ENCODE peak calls at places on chromosome 15, in ten cellular contexts. One of them, this sample, is unnamed.

GRCh38 chr15:43518073-43518761 is 809 bp downstream of the MAP1A start:
- DNase-seq in RWPE1: no peak
- DNase-seq in tibial nerve: no peak
- DNase-seq in epithelial cell of esophagus: peak
- DNase-seq in coronary artery: peak
- DNase-seq in testis: no peak
- DNase-seq in psoas muscle: no peak
- DNase-seq in neural crest cell: peak
- DNase-seq in pancreas: no peak
- DNase-seq in kidney: no peak
- DNase-seq in this sample: peak

GRCh38 chr15:60392986-60393811 is 4.6 kb downstream of the ANXA2 start:
- DNase-seq in pancreas: peak
- DNase-seq in kidney: peak
- DNase-seq in testis: peak
- DNase-seq in psoas muscle: peak
- DNase-seq in coronary artery: peak
- DNase-seq in epithelial cell of esophagus: peak
- DNase-seq in RWPE1: peak
- DNase-seq in neural crest cell: no peak
- DNase-seq in tibial nerve: peak
- DNase-seq in this sample: no peak

GRCh38 chr15:44023176-44023575 is 171.9 kb downstream of the FRMD5 start:
- DNase-seq in neural crest cell: no peak
- DNase-seq in epithelial cell of esophagus: no peak
- DNase-seq in testis: no peak
- DNase-seq in coronary artery: no peak
- DNase-seq in kidney: no peak
- DNase-seq in tibial nerve: no peak
- DNase-seq in pancreas: no peak
- DNase-seq in psoas muscle: no peak
- DNase-seq in RWPE1: no peak
- DNase-seq in this sample: no peak

GRCh38 chr15:25787855-25788521 is 75.1 kb downstream of the ATP10A start:
- DNase-seq in neural crest cell: no peak
- DNase-seq in epithelial cell of esophagus: peak
- DNase-seq in testis: no peak
- DNase-seq in psoas muscle: no peak
- DNase-seq in kidney: peak
- DNase-seq in RWPE1: no peak
- DNase-seq in tibial nerve: no peak
- DNase-seq in coronary artery: no peak
- DNase-seq in pancreas: no peak
- DNase-seq in this sample: no peak

GRCh38 chr15:52080031-52080430 is 32.5 kb downstream of the BCL2L10 start:
- DNase-seq in pancreas: no peak
- DNase-seq in RWPE1: peak
- DNase-seq in psoas muscle: no peak
- DNase-seq in neural crest cell: no peak
- DNase-seq in epithelial cell of esophagus: peak
- DNase-seq in coronary artery: no peak
- DNase-seq in kidney: no peak
- DNase-seq in testis: no peak
- DNase-seq in tibial nerve: no peak
- DNase-seq in this sample: no peak

GRCh38 chr15:51135276-51135675 is 40.6 kb upstream of the TNFAIP8L3 start:
- DNase-seq in psoas muscle: no peak
- DNase-seq in neural crest cell: no peak
- DNase-seq in kidney: no peak
- DNase-seq in pancreas: no peak
- DNase-seq in RWPE1: no peak
- DNase-seq in testis: no peak
- DNase-seq in epithelial cell of esophagus: peak
- DNase-seq in tibial nerve: no peak
- DNase-seq in coronary artery: no peak
- DNase-seq in this sample: no peak

GRCh38 chr15:20348291-20348899 is 193.2 kb downstream of the GOLGA6L6 start:
- DNase-seq in tibial nerve: no peak
- DNase-seq in epithelial cell of esophagus: no peak
- DNase-seq in pancreas: no peak
- DNase-seq in coronary artery: no peak
- DNase-seq in testis: no peak
- DNase-seq in neural crest cell: no peak
- DNase-seq in RWPE1: no peak
- DNase-seq in psoas muscle: no peak
- DNase-seq in kidney: no peak
- DNase-seq in this sample: no peak

GRCh38 chr15:75640483-75641175 is 605 bp upstream of the IMP3 start:
- DNase-seq in epithelial cell of esophagus: peak
- DNase-seq in pancreas: no peak
- DNase-seq in testis: peak
- DNase-seq in psoas muscle: no peak
- DNase-seq in tibial nerve: no peak
- DNase-seq in kidney: peak
- DNase-seq in coronary artery: no peak
- DNase-seq in neural crest cell: no peak
- DNase-seq in RWPE1: no peak
- DNase-seq in this sample: peak

GRCh38 chr15:95944856-95945255 is 385.6 kb upstream of the NR2F2 start:
- DNase-seq in pancreas: no peak
- DNase-seq in coronary artery: no peak
- DNase-seq in tibial nerve: no peak
- DNase-seq in testis: no peak
- DNase-seq in neural crest cell: no peak
- DNase-seq in kidney: no peak
- DNase-seq in RWPE1: no peak
- DNase-seq in psoas muscle: no peak
- DNase-seq in epithelial cell of esophagus: no peak
- DNase-seq in this sample: no peak

GRCh38 chr15:95948371-95948770 is 382.1 kb upstream of the NR2F2 start:
- DNase-seq in coronary artery: no peak
- DNase-seq in neural crest cell: no peak
- DNase-seq in epithelial cell of esophagus: no peak
- DNase-seq in testis: no peak
- DNase-seq in tibial nerve: no peak
- DNase-seq in kidney: no peak
- DNase-seq in pancreas: no peak
- DNase-seq in RWPE1: no peak
- DNase-seq in psoas muscle: no peak
- DNase-seq in this sample: no peak

GRCh38 chr15:95944193-95944592 is 386.3 kb upstream of the NR2F2 start:
- DNase-seq in RWPE1: no peak
- DNase-seq in neural crest cell: no peak
- DNase-seq in pancreas: no peak
- DNase-seq in kidney: no peak
- DNase-seq in coronary artery: no peak
- DNase-seq in testis: no peak
- DNase-seq in psoas muscle: no peak
- DNase-seq in epithelial cell of esophagus: no peak
- DNase-seq in tibial nerve: no peak
- DNase-seq in this sample: no peak

GRCh38 chr15:95946946-95947345 is 383.6 kb upstream of the NR2F2 start:
- DNase-seq in kidney: no peak
- DNase-seq in coronary artery: no peak
- DNase-seq in tibial nerve: no peak
- DNase-seq in pancreas: no peak
- DNase-seq in neural crest cell: no peak
- DNase-seq in RWPE1: no peak
- DNase-seq in epithelial cell of esophagus: no peak
- DNase-seq in testis: no peak
- DNase-seq in psoas muscle: no peak
- DNase-seq in this sample: no peak

DNA sequence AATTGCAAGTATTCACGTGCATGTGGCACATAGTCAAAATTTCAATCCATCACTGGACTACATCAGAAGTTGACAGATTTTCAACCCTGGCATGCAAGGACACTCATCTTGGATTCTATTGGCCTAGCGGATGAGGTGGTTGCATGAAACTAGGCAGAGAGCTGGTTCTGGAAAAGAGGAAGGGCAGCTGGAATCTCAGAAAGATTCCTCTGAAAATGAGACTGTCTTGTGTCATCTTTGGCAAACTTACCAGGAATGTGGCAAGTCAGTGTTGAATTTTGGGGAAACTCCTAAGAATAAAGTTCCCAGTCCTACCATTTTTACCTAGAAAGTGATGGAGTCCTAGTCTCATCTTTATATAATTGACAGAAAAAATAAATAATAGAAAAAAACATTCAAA is 384.3 kb upstream of the NR2F2 start:
- DNase-seq in pancreas: no peak
- DNase-seq in kidney: no peak
- DNase-seq in RWPE1: no peak
- DNase-seq in tibial nerve: no peak
- DNase-seq in testis: no peak
- DNase-seq in psoas muscle: no peak
- DNase-seq in neural crest cell: no peak
- DNase-seq in epithelial cell of esophagus: no peak
- DNase-seq in coronary artery: no peak
- DNase-seq in this sample: no peak
- TF ChIP-seq CTCF in pancreas: no peak
- TF ChIP-seq CTCF in kidney: no peak
- TF ChIP-seq CTCF in RWPE1: no peak
- TF ChIP-seq CTCF in tibial nerve: no peak
- TF ChIP-seq CTCF in testis: no peak
- TF ChIP-seq CTCF in psoas muscle: no peak
- TF ChIP-seq CTCF in neural crest cell: no peak
- TF ChIP-seq CTCF in epithelial cell of esophagus: no peak
- TF ChIP-seq CTCF in coronary artery: no peak
- TF ChIP-seq CTCF in this sample: no peak

GRCh38 chr15:58440922-58441321 is 9.1 kb downstream of the LIPC start:
- DNase-seq in coronary artery: peak
- DNase-seq in epithelial cell of esophagus: peak
- DNase-seq in tibial nerve: no peak
- DNase-seq in psoas muscle: no peak
- DNase-seq in testis: no peak
- DNase-seq in neural crest cell: no peak
- DNase-seq in RWPE1: peak
- DNase-seq in pancreas: peak
- DNase-seq in kidney: peak
- DNase-seq in this sample: no peak

GRCh38 chr15:58440181-58440910 is 8.6 kb downstream of the LIPC start:
- DNase-seq in psoas muscle: no peak
- DNase-seq in pancreas: peak
- DNase-seq in coronary artery: peak
- DNase-seq in testis: no peak
- DNase-seq in RWPE1: peak
- DNase-seq in epithelial cell of esophagus: peak
- DNase-seq in kidney: no peak
- DNase-seq in neural crest cell: no peak
- DNase-seq in tibial nerve: no peak
- DNase-seq in this sample: no peak

GRCh38 chr15:58438111-58438510 is 6.3 kb downstream of the LIPC start:
- DNase-seq in kidney: no peak
- DNase-seq in tibial nerve: no peak
- DNase-seq in neural crest cell: no peak
- DNase-seq in coronary artery: peak
- DNase-seq in RWPE1: no peak
- DNase-seq in pancreas: no peak
- DNase-seq in epithelial cell of esophagus: no peak
- DNase-seq in psoas muscle: no peak
- DNase-seq in testis: no peak
- DNase-seq in this sample: no peak

GRCh38 chr15:58437531-58438105 is 5.8 kb downstream of the LIPC start:
- DNase-seq in tibial nerve: no peak
- DNase-seq in neural crest cell: no peak
- DNase-seq in coronary artery: no peak
- DNase-seq in RWPE1: no peak
- DNase-seq in testis: no peak
- DNase-seq in kidney: no peak
- DNase-seq in psoas muscle: no peak
- DNase-seq in pancreas: no peak
- DNase-seq in epithelial cell of esophagus: no peak
- DNase-seq in this sample: no peak

GRCh38 chr15:58438956-58439355 is 7.2 kb downstream of the LIPC start:
- DNase-seq in neural crest cell: peak
- DNase-seq in epithelial cell of esophagus: peak
- DNase-seq in pancreas: no peak
- DNase-seq in testis: no peak
- DNase-seq in coronary artery: peak
- DNase-seq in tibial nerve: no peak
- DNase-seq in psoas muscle: no peak
- DNase-seq in RWPE1: peak
- DNase-seq in kidney: no peak
- DNase-seq in this sample: peak
- TF ChIP-seq CTCF in neural crest cell: peak
- TF ChIP-seq CTCF in epithelial cell of esophagus: peak
- TF ChIP-seq CTCF in pancreas: no peak
- TF ChIP-seq CTCF in testis: no peak
- TF ChIP-seq CTCF in coronary artery: no peak
- TF ChIP-seq CTCF in tibial nerve: no peak
- TF ChIP-seq CTCF in psoas muscle: peak
- TF ChIP-seq CTCF in RWPE1: no peak
- TF ChIP-seq CTCF in kidney: no peak
- TF ChIP-seq CTCF in this sample: peak

GRCh38 chr15:101266787-101267186 is 10.5 kb downstream of the SELENOS start:
- DNase-seq in tibial nerve: no peak
- DNase-seq in epithelial cell of esophagus: no peak
- DNase-seq in kidney: no peak
- DNase-seq in psoas muscle: no peak
- DNase-seq in RWPE1: no peak
- DNase-seq in neural crest cell: no peak
- DNase-seq in pancreas: no peak
- DNase-seq in testis: no peak
- DNase-seq in coronary artery: peak
- DNase-seq in this sample: no peak

GRCh38 chr15:101266034-101266433 is 11.3 kb downstream of the SELENOS start:
- DNase-seq in neural crest cell: no peak
- DNase-seq in testis: no peak
- DNase-seq in tibial nerve: no peak
- DNase-seq in kidney: no peak
- DNase-seq in RWPE1: no peak
- DNase-seq in pancreas: no peak
- DNase-seq in psoas muscle: no peak
- DNase-seq in epithelial cell of esophagus: no peak
- DNase-seq in coronary artery: peak
- DNase-seq in this sample: no peak

GRCh38 chr15:101264911-101265641 is 12.2 kb downstream of the SELENOS start:
- DNase-seq in tibial nerve: no peak
- DNase-seq in testis: no peak
- DNase-seq in neural crest cell: no peak
- DNase-seq in psoas muscle: no peak
- DNase-seq in epithelial cell of esophagus: no peak
- DNase-seq in pancreas: no peak
- DNase-seq in RWPE1: no peak
- DNase-seq in kidney: no peak
- DNase-seq in coronary artery: peak
- DNase-seq in this sample: peak

GRCh38 chr15:101269479-101270223 is 7.6 kb downstream of the SELENOS start:
- DNase-seq in kidney: no peak
- DNase-seq in epithelial cell of esophagus: peak
- DNase-seq in testis: no peak
- DNase-seq in tibial nerve: no peak
- DNase-seq in RWPE1: no peak
- DNase-seq in coronary artery: no peak
- DNase-seq in psoas muscle: no peak
- DNase-seq in pancreas: no peak
- DNase-seq in neural crest cell: no peak
- DNase-seq in this sample: no peak

DNA sequence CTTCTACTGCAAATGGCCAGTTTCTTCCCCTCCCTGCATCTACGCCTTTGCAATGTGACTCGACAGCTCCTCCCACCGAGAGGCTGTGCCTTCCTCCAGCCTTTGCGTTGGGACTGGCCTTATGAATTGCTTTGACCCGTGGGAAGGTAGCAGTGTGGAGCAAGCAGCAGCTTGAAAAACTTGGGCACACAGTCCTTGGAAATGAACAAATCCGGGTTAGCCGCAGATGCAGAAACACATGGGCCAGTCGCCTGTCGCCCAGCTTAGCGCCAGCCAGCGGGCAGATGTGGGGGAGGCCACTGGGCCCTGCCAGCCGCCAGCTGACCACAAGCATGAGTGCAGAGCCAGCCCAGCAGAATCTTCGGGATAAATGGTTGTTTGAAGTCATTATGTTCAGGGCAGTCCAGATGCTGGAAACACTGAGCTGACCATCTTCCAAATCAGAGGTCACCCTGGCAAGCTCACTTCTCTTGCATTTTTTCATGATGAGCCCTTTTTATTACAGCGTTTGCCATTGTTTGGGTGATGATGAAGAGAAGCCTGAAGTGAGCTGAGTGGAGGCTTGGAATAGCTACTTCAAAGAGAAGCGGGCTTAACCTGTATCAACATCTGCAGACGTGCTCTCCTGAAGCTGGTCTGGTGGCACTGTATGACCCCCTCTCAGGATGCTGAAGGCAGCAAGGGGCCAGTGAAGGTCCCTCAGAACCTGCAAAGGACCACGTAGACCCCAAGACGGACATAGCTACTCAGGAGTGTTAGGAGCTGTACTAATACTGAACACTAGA is 9.8 kb downstream of the SELENOS start:
- DNase-seq in psoas muscle: peak
- DNase-seq in pancreas: peak
- DNase-seq in RWPE1: no peak
- DNase-seq in neural crest cell: no peak
- DNase-seq in coronary artery: peak
- DNase-seq in testis: no peak
- DNase-seq in kidney: no peak
- DNase-seq in epithelial cell of esophagus: peak
- DNase-seq in tibial nerve: no peak
- DNase-seq in this sample: no peak
- TF ChIP-seq CTCF in psoas muscle: no peak
- TF ChIP-seq CTCF in pancreas: no peak
- TF ChIP-seq CTCF in RWPE1: no peak
- TF ChIP-seq CTCF in neural crest cell: no peak
- TF ChIP-seq CTCF in coronary artery: no peak
- TF ChIP-seq CTCF in testis: no peak
- TF ChIP-seq CTCF in kidney: no peak
- TF ChIP-seq CTCF in epithelial cell of esophagus: no peak
- TF ChIP-seq CTCF in tibial nerve: no peak
- TF ChIP-seq CTCF in this sample: no peak

GRCh38 chr15:32029862-32030781 is at the start of gene CHRNA7:
- DNase-seq in coronary artery: no peak
- DNase-seq in kidney: peak
- DNase-seq in epithelial cell of esophagus: peak
- DNase-seq in tibial nerve: no peak
- DNase-seq in psoas muscle: peak
- DNase-seq in pancreas: peak
- DNase-seq in testis: peak
- DNase-seq in neural crest cell: peak
- DNase-seq in RWPE1: peak
- DNase-seq in this sample: peak
- TF ChIP-seq CTCF in coronary artery: no peak
- TF ChIP-seq CTCF in kidney: peak
- TF ChIP-seq CTCF in epithelial cell of esophagus: no peak
- TF ChIP-seq CTCF in tibial nerve: peak
- TF ChIP-seq CTCF in psoas muscle: peak
- TF ChIP-seq CTCF in pancreas: peak
- TF ChIP-seq CTCF in testis: no peak
- TF ChIP-seq CTCF in neural crest cell: peak
- TF ChIP-seq CTCF in RWPE1: peak
- TF ChIP-seq CTCF in this sample: no peak

This sample was measured in GM13977.